ENCODE peak calls at places on chromosomes 2 and 18, in five cellular contexts. M, J, Q, O and L are unnamed samples.

GRCh38 chr2:209817818-209818420 is 46.3 kb downstream of the UNC80 start:
- DNase-seq in M (no peak), J (no peak), Q (no peak), O (peak), L (peak)

GRCh38 chr2:40105593-40105992 is 326.5 kb upstream of the THUMPD2 start:
- DNase-seq in M (no peak), J (no peak), Q (no peak), O (peak), L (no peak)

GRCh38 chr2:241609859-241610793 is 26.8 kb downstream of the THAP4 start:
- DNase-seq in M (peak), J (peak), Q (peak), O (peak), L (peak)

GRCh38 chr2:201182650-201183372 is at the start of gene CASP10:
- DNase-seq in M (peak), J (no peak), Q (no peak), O (peak), L (peak)

GRCh38 chr2:42328923-42329322 is 32.1 kb downstream of the COX7A2L start:
- DNase-seq in M (no peak), J (no peak), Q (no peak), O (no peak), L (no peak)

GRCh38 chr2:100677611-100678185 is 114.9 kb downstream of the PDCL3 start:
- DNase-seq in M (no peak), J (no peak), Q (no peak), O (no peak), L (no peak)

GRCh38 chr2:21231985-21232384 is 108.2 kb downstream of the TDRD15 start:
- DNase-seq in M (no peak), J (no peak), Q (no peak), O (no peak), L (no peak)

GRCh38 chr2:227629435-227629834 is 12.1 kb downstream of the SCYGR4 start:
- DNase-seq in M (no peak), J (no peak), Q (no peak), O (no peak), L (no peak)

GRCh38 chr2:10221976-10222870 is 80.5 kb upstream of the HPCAL1 start:
- DNase-seq in M (no peak), J (no peak), Q (no peak), O (no peak), L (no peak)

GRCh38 chr2:167331636-167332232 is 443.5 kb downstream of the XIRP2 start:
- DNase-seq in M (no peak), J (peak), Q (peak), O (peak), L (peak)

GRCh38 chr2:109174214-109174613 is 45.2 kb downstream of the SH3RF3 start:
- DNase-seq in M (no peak), J (no peak), Q (no peak), O (no peak), L (no peak)

GRCh38 chr2:109172556-109173105 is 43.6 kb downstream of the SH3RF3 start:
- DNase-seq in M (no peak), J (no peak), Q (no peak), O (no peak), L (no peak)

GRCh38 chr2:109173311-109174171 is 44.5 kb downstream of the SH3RF3 start:
- DNase-seq in M (peak), J (peak), Q (peak), O (peak), L (peak)

GRCh38 chr2:109170645-109171044 is 41.6 kb downstream of the SH3RF3 start:
- DNase-seq in M (no peak), J (no peak), Q (no peak), O (peak), L (peak)

GRCh38 chr2:109171444-109172334 is 42.7 kb downstream of the SH3RF3 start:
- DNase-seq in M (no peak), J (peak), Q (no peak), O (no peak), L (peak)
- H3K4me3 ChIP-seq in M (no peak), J (no peak), Q (no peak), O (no peak), L (no peak)

DNA sequence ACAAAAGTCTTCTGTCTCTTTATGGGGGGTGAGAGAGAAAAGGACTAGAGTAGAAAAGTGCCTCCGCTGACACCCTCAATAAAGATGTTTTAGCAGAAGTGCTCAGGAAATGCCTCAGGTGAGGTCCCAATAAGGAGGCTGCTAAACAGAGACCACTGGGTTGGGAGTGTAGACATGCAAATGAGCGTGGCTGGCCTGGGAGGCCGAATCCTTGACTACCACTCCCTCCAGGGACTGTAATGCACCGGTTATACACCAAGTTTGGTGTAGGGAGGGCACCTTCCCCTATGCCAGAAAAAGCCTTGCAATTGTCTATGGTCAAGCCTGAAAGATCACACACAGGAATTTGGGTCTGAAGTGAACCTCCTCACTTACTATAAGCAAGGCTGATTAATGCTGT is 1.8 kb downstream of the TMX3 start:
- DNase-seq in M (no peak), J (no peak), Q (no peak), O (peak), L (peak)
- H3K4me3 ChIP-seq in M (no peak), J (no peak), Q (peak), O (no peak), L (no peak)

DNA sequence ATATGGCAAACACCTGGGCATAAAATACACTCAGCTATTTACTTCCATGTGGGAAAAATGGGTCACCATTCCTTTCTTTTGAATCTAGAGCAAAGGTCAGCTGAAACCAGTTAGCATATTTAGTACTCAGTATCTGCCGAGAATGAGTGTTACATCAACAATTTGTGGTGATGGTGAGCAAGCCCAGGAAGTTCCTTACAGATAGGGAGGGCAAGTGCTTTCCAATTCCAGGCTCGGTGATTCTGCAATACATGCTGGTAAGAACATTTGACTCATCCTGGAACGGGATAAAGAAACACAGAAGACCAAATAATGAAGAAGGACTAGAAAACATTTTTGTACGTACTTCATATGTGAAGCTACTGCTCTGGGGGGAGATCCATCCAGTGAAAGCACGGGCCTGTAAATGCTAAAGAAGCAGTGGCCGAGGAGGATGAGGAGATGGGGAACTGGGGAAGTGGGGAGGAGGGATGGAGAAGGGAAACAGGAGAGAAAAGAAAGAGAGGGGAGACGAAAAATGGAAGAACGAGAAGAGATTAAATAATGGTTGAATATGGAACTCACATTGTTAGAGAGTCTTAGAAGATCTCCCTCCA is 251.9 kb downstream of the TTC32 start:
- DNase-seq in M (no peak), J (no peak), Q (no peak), O (peak), L (no peak)
- H3K4me3 ChIP-seq in M (no peak), J (no peak), Q (no peak), O (no peak), L (no peak)

GRCh38 chr2:25158096-25158852 is 10.1 kb downstream of the POMC start:
- DNase-seq in M (no peak), J (no peak), Q (no peak), O (no peak), L (no peak)

GRCh38 chr2:25160376-25160775 is 8.0 kb downstream of the POMC start:
- DNase-seq in M (no peak), J (no peak), Q (no peak), O (no peak), L (no peak)

GRCh38 chr2:25155401-25155800 is 13.0 kb downstream of the POMC start:
- DNase-seq in M (no peak), J (no peak), Q (no peak), O (no peak), L (no peak)

GRCh38 chr2:25161055-25161781 is 7.2 kb downstream of the POMC start:
- DNase-seq in M (peak), J (peak), Q (no peak), O (peak), L (peak)

DNA sequence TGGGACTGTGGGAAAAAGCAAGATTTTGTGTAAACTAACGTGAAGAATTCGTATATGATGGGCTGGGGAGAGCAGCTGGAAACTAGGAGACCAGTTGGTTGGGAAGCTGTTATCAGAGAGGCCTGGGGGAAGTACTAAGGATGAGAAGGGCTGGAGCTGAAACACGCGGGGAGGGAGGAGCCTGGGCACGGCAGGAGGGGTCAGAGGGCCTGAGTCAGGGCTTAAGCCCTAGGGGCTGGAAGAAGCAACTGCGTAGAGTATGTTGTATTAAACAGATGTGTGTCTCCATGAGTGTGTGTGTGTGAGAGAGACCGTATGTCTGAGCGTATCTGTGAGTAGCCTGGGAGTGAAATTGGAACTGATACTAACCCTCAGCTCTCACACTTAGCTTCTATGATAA is 8.4 kb downstream of the POMC start:
- DNase-seq in M (no peak), J (no peak), Q (no peak), O (peak), L (peak)
- H3K4me3 ChIP-seq in M (no peak), J (no peak), Q (no peak), O (no peak), L (no peak)

GRCh38 chr18:36130883-36131653 is 1.4 kb downstream of the ELP2 start:
- DNase-seq in M (no peak), J (no peak), Q (no peak), O (no peak), L (peak)
- H3K4me3 ChIP-seq in M (peak), J (peak), Q (no peak), O (no peak), L (peak)

GRCh38 chr18:54766631-54767030 is 61.6 kb upstream of the RAB27B start:
- DNase-seq in M (no peak), J (no peak), Q (no peak), O (no peak), L (no peak)
- H3K4me3 ChIP-seq in M (no peak), J (no peak), Q (no peak), O (no peak), L (no peak)